ENCODE peak calls at places on chromosomes 12 and 14, in five cellular contexts. H, B, M, L and V are unnamed samples.

GRCh38 chr12:7609480-7609879 is 56.2 kb downstream of the APOBEC1 start:
- DNase-seq in M (no peak), H (peak; percentile 19), L (no peak), B (peak; percentile 21), V (peak; percentile 19)

GRCh38 chr12:26389303-26389702 is 193.9 kb downstream of the SSPN start:
- DNase-seq in M (no peak), H (no peak), B (no peak), L (no peak), V (no peak)

GRCh38 chr14:30519961-30520360 is 39.0 kb upstream of the G2E3 start:
- DNase-seq in M (no peak), B (peak; percentile 25), H (no peak), L (no peak), V (no peak)

GRCh38 chr12:121582583-121583333 is 1.9 kb upstream of the KDM2B start:
- DNase-seq in L (no peak), B (no peak), H (no peak), M (no peak), V (no peak)

GRCh38 chr12:53955776-53956250 is 1.1 kb downstream of the HOXC12 start:
- DNase-seq in L (no peak), M (no peak), B (no peak), H (no peak), V (no peak)

GRCh38 chr14:54251356-54251755 is 145.5 kb upstream of the CDKN3 start:
- DNase-seq in M (no peak), L (no peak), H (no peak), B (peak; percentile 41), V (no peak)

GRCh38 chr12:21651821-21652220 is 5.8 kb downstream of the LDHB start:
- DNase-seq in H (no peak), B (no peak), L (no peak), M (no peak), V (no peak)

GRCh38 chr12:82413994-82414393 is 55.7 kb downstream of the METTL25 start:
- DNase-seq in H (peak; percentile 6), B (peak; percentile 36), M (no peak), L (no peak), V (no peak)

GRCh38 chr12:47604474-47604873 is 101.4 kb downstream of the RPAP3 start:
- DNase-seq in B (peak; percentile 20), L (no peak), H (no peak), M (no peak), V (no peak)

GRCh38 chr12:80702889-80703605 is 4.4 kb upstream of the MYF6 start:
- DNase-seq in L (no peak), B (peak; percentile 82), H (peak; percentile 76), M (no peak), V (peak; percentile 71)

GRCh38 chr12:127941332-127941731 is 325.6 kb upstream of the TMEM132C start:
- DNase-seq in B (no peak), M (no peak), L (no peak), H (peak; percentile 5), V (no peak)

GRCh38 chr12:57233357-57234232 is 4.1 kb downstream of the SHMT2 start:
- DNase-seq in M (no peak), H (peak; percentile 42), B (peak; percentile 48), L (no peak), V (no peak)
- H3K4me3 ChIP-seq in M (no peak overlapping the region), H (no peak overlapping the region), B (no peak overlapping the region), L (no peak overlapping the region), V (no peak overlapping the region)

DNA sequence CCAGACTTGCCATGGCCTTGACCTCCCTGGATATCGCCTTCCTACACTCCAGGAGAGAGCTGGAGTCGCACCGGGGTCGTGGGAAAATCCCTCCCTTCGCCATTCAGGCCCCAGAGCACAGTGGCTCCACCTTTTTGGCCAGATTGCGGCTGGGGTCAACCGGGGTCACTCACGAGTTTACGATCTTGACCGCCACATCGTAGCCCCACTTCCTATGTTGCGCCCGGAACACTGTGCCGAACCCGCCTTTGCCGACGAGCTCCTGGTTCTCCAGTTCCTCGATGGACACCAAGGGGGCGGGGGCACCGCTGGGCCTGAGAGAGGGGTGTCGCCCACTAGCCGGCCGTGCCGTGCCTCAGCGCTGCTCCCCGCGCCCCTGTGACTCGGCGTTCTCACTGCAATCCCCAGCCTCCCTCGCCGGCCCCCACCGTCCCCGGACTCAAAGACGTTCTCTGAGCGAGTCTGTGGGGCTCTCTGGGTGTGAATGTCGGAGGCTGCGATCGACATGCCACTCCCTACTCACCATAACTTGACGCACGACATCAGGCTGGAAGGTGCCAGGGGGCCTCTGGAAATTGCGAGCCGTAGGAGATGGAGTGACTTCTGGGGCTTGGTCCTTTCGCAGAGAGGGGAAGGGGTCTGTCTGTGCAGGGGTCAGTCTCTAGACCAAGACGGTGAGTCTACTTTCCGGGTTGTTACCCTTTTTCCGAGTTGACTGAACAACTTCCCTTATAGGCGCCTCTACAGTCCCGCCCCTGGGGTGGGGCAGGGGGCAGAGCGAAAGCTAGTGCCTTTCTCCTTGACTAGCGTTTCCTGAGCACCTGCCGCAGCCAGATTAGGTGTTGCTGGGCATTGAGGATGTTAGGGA is at the start of gene RIPK3:
- DNase-seq in B (peak; percentile 53), L (peak; percentile 56), H (no peak), M (no peak), V (peak; percentile 73)
- H3K4me3 ChIP-seq in B (peak within 1 kb of the TSS; percentile 73), L (peak within 1 kb of the TSS; percentile 93), H (no peak within 1 kb of the TSS), M (peak within 1 kb of the TSS; percentile 21), V (peak within 1 kb of the TSS; percentile 84)

DNA sequence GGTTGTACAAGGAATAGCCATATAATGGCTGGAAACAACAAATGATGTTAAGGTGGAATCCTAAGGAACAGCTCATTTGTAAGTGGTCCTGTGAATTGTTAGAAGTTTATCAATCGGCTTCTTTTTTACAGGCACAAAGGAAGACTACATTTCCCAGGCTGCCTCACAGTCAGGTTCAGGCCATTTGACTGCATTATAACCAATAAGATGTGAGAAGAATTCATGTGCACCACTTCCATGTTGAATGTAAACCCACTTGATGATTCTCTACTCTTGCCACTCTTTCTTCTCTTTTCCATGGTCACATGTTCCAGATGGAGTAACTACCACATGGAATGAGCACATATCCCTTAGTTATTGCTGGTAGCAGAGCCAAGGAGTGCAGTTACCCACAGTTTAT is 67.0 kb upstream of the GZMB start:
- DNase-seq in M (no peak), L (no peak), B (no peak), H (no peak), V (no peak)
- H3K4me3 ChIP-seq in M (no peak overlapping the region), L (no peak overlapping the region), B (no peak overlapping the region), H (no peak overlapping the region), V (no peak overlapping the region)

GRCh38 chr12:85283560-85283959 is 3.5 kb downstream of the ALX1 start:
- DNase-seq in B (no peak), H (no peak), M (no peak), L (no peak), V (no peak)

GRCh38 chr12:85279449-85280137 is 427 bp upstream of the ALX1 start:
- DNase-seq in L (no peak), B (no peak), M (no peak), H (peak; percentile 29), V (no peak)

GRCh38 chr12:85281947-85282312 is 1.9 kb downstream of the ALX1 start:
- DNase-seq in M (no peak), H (no peak), L (no peak), B (no peak), V (no peak)

GRCh38 chr12:85280138-85280983 is at the start of gene ALX1:
- DNase-seq in L (no peak), M (no peak), B (peak; percentile 27), H (peak; percentile 44), V (no peak)

GRCh38 chr12:85280984-85281946 is 1.2 kb downstream of the ALX1 start:
- DNase-seq in B (no peak), L (no peak), H (peak; percentile 33), M (no peak), V (no peak)
- H3K4me3 ChIP-seq in B (peak overlapping the region; percentile 51), L (no peak overlapping the region), H (peak overlapping the region; percentile 38), M (no peak overlapping the region), V (no peak overlapping the region)

GRCh38 chr14:57987596-57988300 is 121.9 kb upstream of the SLC35F4 start:
- DNase-seq in M (no peak), L (no peak), B (peak; percentile 40), H (no peak), V (no peak)
- H3K4me3 ChIP-seq in M (no peak overlapping the region), L (no peak overlapping the region), B (no peak overlapping the region), H (no peak overlapping the region), V (no peak overlapping the region)

DNA sequence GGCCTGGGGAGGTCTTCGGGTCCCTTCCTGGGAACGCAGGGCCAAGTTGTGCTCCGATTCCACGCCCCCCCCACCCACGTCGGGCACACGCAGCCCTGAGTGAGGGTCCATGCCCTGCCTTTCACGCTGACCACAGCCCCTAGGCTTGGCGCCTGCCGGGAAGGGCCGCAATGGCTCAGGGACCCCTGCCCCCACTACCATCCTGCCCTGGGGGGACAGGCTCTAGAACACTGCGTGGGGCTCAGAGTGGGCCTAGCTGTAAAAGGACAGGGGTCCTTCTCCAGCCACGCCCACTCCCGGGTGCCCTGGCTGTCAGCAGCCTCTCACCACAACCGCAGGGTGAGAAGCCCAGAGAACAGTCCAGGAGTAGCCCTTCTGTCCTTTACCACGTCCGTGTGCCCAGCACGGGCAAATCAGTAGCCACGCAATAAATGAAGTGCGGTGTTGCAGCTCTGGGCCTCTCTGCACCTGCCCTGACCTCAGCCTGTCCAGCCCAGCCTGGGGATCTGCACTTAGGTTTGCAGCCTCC is 9.4 kb upstream of the GPR68 start:
- DNase-seq in B (no peak), L (no peak), H (no peak), M (no peak), V (no peak)
- H3K4me3 ChIP-seq in B (peak overlapping the region; percentile 41), L (no peak overlapping the region), H (peak overlapping the region; percentile 27), M (peak overlapping the region; percentile 22), V (peak overlapping the region; percentile 47)